ENCODE peak calls at places on chromosomes 16 and 17, in seven cellular contexts. F is OCI-LY7; I is AG08396; X is HuH-7.5; O is naive B cell; M is stimulated activated CD4-positive, alpha-beta T cell treated with anti-CD3 and anti-CD28 coated beads, Interleukin-15, amount 100 ng/mL, for 24 hours; L is neural crest cell. C is an unnamed sample.

GRCh38 chr17:38609280-38610031 is 3.7 kb upstream of the SRCIN1 start:
- DNase-seq in F (no peak), O (no peak), X (no peak), I (no peak), M (no peak), L (no peak), C (no peak)

GRCh38 chr17:40062347-40063033 is at the start of gene THRA:
- DNase-seq in I (peak), X (peak), F (peak), O (peak), L (peak), M (peak), C (peak)

GRCh38 chr17:78745407-78746088 is 36.5 kb downstream of the CYTH1 start:
- DNase-seq in F (peak), I (no peak), M (peak), O (no peak), X (no peak), L (peak), C (peak)

GRCh38 chr17:6366144-6366755 is 68.7 kb downstream of the AIPL1 start:
- DNase-seq in F (no peak), X (no peak), L (no peak), O (no peak), I (peak), M (no peak), C (no peak)

GRCh38 chr17:72126575-72127486 is 6.0 kb downstream of the SOX9 start:
- DNase-seq in L (no peak), I (peak), X (peak), M (no peak), O (no peak), F (no peak), C (peak)

GRCh38 chr17:63996430-63997182 is 1.5 kb upstream of the PRR29 start:
- DNase-seq in L (no peak), X (no peak), F (no peak), I (no peak), M (no peak), O (no peak), C (no peak)

GRCh38 chr17:82200743-82201497 is 11.7 kb downstream of the CCDC57 start:
- DNase-seq in I (no peak), F (no peak), X (no peak), O (no peak), L (no peak), M (peak), C (no peak)

GRCh38 chr17:74859439-74860228 is at the start of gene GRIN2C:
- DNase-seq in O (peak), F (no peak), I (no peak), M (peak), L (peak), X (peak), C (no peak)

GRCh38 chr16:10619271-10619849 is 39.0 kb upstream of the EMP2 start:
- DNase-seq in F (no peak), I (no peak), O (peak), L (no peak), X (no peak), M (peak), C (no peak)

GRCh38 chr17:65985571-65985970 is 206.4 kb downstream of the CEP112 start:
- DNase-seq in O (no peak), M (no peak), X (no peak), F (no peak), L (no peak), I (no peak), C (no peak)

GRCh38 chr17:19024101-19025078 is 19.8 kb upstream of the FAM83G start:
- DNase-seq in L (no peak), F (no peak), X (no peak), M (no peak), O (no peak), I (no peak), C (no peak)

GRCh38 chr16:49181812-49182211 is 99.8 kb downstream of the CBLN1 start:
- DNase-seq in L (no peak), I (no peak), F (no peak), X (no peak), M (no peak), O (no peak), C (no peak)

GRCh38 chr17:28119049-28119448 is 76.6 kb downstream of the NLK start:
- DNase-seq in L (no peak), X (no peak), M (no peak), I (no peak), O (no peak), F (no peak), C (no peak)

GRCh38 chr16:47925811-47926460 is 229.9 kb downstream of the ABCC12 start:
- DNase-seq in F (no peak), X (no peak), I (no peak), O (no peak), M (no peak), L (no peak), C (peak)

GRCh38 chr16:88651276-88651988 is 579 bp upstream of the CYBA start:
- DNase-seq in X (peak), O (peak), M (peak), I (no peak), L (no peak), F (peak), C (no peak)